ENCODE peak calls at places on chromosomes 12 and 14, in ten cellular contexts. S, W, E, V, X, R, D, J, A and B are unnamed samples.

GRCh38 chr14:21672116-21672515 is 1.5 kb downstream of the OR4E1 start:
- DNase-seq in S (no peak), W (no peak), E (no peak), V (no peak), X (no peak), R (no peak), D (peak), J (no peak), A (no peak), B (no peak)

GRCh38 chr12:113467514-113468364 is 3.9 kb downstream of the LHX5 start:
- DNase-seq in S (peak), W (no peak), E (no peak), V (no peak), X (peak), R (no peak), D (no peak), J (no peak), A (no peak), B (no peak)

GRCh38 chr14:24903337-24903736 is 146.6 kb downstream of the STXBP6 start:
- DNase-seq in S (peak), W (no peak), E (no peak), V (no peak), X (no peak), R (peak), D (peak), J (no peak), A (no peak), B (no peak)

GRCh38 chr14:67575684-67576083 is 24.4 kb downstream of the PIGH start:
- DNase-seq in S (no peak), W (no peak), E (no peak), V (no peak), X (no peak), R (no peak), D (no peak), J (no peak), A (no peak), B (no peak)

GRCh38 chr12:26939953-26940352 is 1.7 kb downstream of the FGFR1OP2 start:
- DNase-seq in S (no peak), W (no peak), E (no peak), V (no peak), X (no peak), R (no peak), D (no peak), J (no peak), A (no peak), B (no peak)

GRCh38 chr14:61472025-61472672 is 150.8 kb downstream of the PRKCH start:
- DNase-seq in S (peak), W (no peak), E (no peak), V (peak), X (no peak), R (peak), D (peak), J (no peak), A (no peak), B (no peak)

GRCh38 chr12:105522166-105522825 is 191.8 kb downstream of the C12orf75 start:
- DNase-seq in S (no peak), W (no peak), E (no peak), V (no peak), X (no peak), R (no peak), D (no peak), J (no peak), A (no peak), B (no peak)

GRCh38 chr12:120584343-120585149 is 3.3 kb upstream of the POP5 start:
- DNase-seq in S (peak), W (peak), E (peak), V (peak), X (peak), R (no peak), D (peak), J (peak), A (no peak), B (peak)

GRCh38 chr12:86389949-86390348 is 133.8 kb upstream of the MGAT4C start:
- DNase-seq in S (peak), W (peak), E (no peak), V (no peak), X (no peak), R (no peak), D (no peak), J (no peak), A (no peak), B (no peak)

GRCh38 chr14:88632512-88632911 is 69.7 kb downstream of the ZC3H14 start:
- DNase-seq in S (no peak), W (no peak), E (no peak), V (no peak), X (no peak), R (no peak), D (no peak), J (no peak), A (no peak), B (no peak)

GRCh38 chr14:50260511-50260910 is 29.1 kb upstream of the SOS2 start:
- DNase-seq in S (peak), W (no peak), E (no peak), V (peak), X (peak), R (peak), D (peak), J (no peak), A (no peak), B (no peak)

GRCh38 chr12:96070670-96071279 is 35.4 kb upstream of the LTA4H start:
- DNase-seq in S (peak), W (peak), E (no peak), V (peak), X (no peak), R (no peak), D (peak), J (peak), A (no peak), B (no peak)

GRCh38 chr14:36580856-36581831 is 1.3 kb downstream of the NKX2-8 start:
- DNase-seq in S (peak), W (no peak), E (peak), V (peak), X (peak), R (no peak), D (peak), J (no peak), A (no peak), B (peak)

GRCh38 chr12:65170245-65170881 is 980 bp downstream of the LEMD3 start:
- DNase-seq in S (peak), W (peak), E (peak), V (peak), X (peak), R (no peak), D (peak), J (peak), A (peak), B (peak)

GRCh38 chr14:104048758-104049496 is 36.6 kb upstream of the ASPG start:
- DNase-seq in S (peak), W (no peak), E (no peak), V (peak), X (no peak), R (no peak), D (no peak), J (no peak), A (no peak), B (no peak)

GRCh38 chr12:9674226-9674590 is 4.7 kb downstream of the CLEC2D start:
- DNase-seq in S (no peak), W (no peak), E (no peak), V (peak), X (no peak), R (no peak), D (no peak), J (peak), A (no peak), B (no peak)

GRCh38 chr14:62126885-62127478 is 364.8 kb downstream of the SNAPC1 start:
- DNase-seq in S (peak), W (peak), E (peak), V (peak), X (peak), R (peak), D (peak), J (no peak), A (no peak), B (no peak)

GRCh38 chr12:94710933-94711332 is 60.6 kb upstream of the TMCC3 start:
- DNase-seq in S (peak), W (peak), E (no peak), V (peak), X (peak), R (no peak), D (peak), J (no peak), A (no peak), B (no peak)

GRCh38 chr12:106147956-106148355 is 9.2 kb upstream of the NUAK1 start:
- DNase-seq in S (no peak), W (no peak), E (no peak), V (no peak), X (no peak), R (no peak), D (no peak), J (no peak), A (no peak), B (no peak)

GRCh38 chr12:71469235-71469873 is 29.8 kb downstream of the LGR5 start:
- DNase-seq in S (peak), W (peak), E (peak), V (no peak), X (no peak), R (peak), D (no peak), J (no peak), A (no peak), B (no peak)

GRCh38 chr12:131621701-131622421 is 89.0 kb upstream of the SFSWAP start:
- DNase-seq in S (no peak), W (no peak), E (peak), V (no peak), X (no peak), R (no peak), D (no peak), J (no peak), A (no peak), B (no peak)

GRCh38 chr14:75558440-75558839 is 20.0 kb upstream of the FLVCR2 start:
- DNase-seq in S (no peak), W (no peak), E (no peak), V (no peak), X (no peak), R (no peak), D (no peak), J (no peak), A (no peak), B (no peak)

GRCh38 chr14:75399819-75400678 is 27.8 kb upstream of the JDP2 start:
- DNase-seq in S (peak), W (peak), E (no peak), V (no peak), X (no peak), R (no peak), D (peak), J (no peak), A (peak), B (no peak)

GRCh38 chr12:115109863-115110262 is 425.9 kb upstream of the TBX3 start:
- DNase-seq in S (peak), W (no peak), E (no peak), V (no peak), X (no peak), R (no peak), D (no peak), J (no peak), A (no peak), B (no peak)

GRCh38 chr12:14952295-14952995 is 9.0 kb downstream of the ARHGDIB start:
- DNase-seq in S (peak), W (no peak), E (no peak), V (peak), X (peak), R (peak), D (peak), J (no peak), A (no peak), B (no peak)

GRCh38 chr14:81269100-81269978 is 48.6 kb upstream of the GTF2A1 start:
- DNase-seq in S (peak), W (no peak), E (peak), V (peak), X (peak), R (no peak), D (peak), J (peak), A (peak), B (no peak)

GRCh38 chr14:104204660-104205149 is 66.3 kb downstream of the KIF26A start:
- DNase-seq in S (no peak), W (no peak), E (no peak), V (no peak), X (no peak), R (no peak), D (no peak), J (no peak), A (no peak), B (no peak)

GRCh38 chr14:64337901-64338615 is 43.9 kb upstream of the ESR2 start:
- DNase-seq in S (peak), W (peak), E (peak), V (peak), X (peak), R (no peak), D (peak), J (no peak), A (peak), B (peak)

GRCh38 chr14:34023824-34024767 is 73.2 kb upstream of the EGLN3 start:
- DNase-seq in S (peak), W (peak), E (no peak), V (no peak), X (no peak), R (no peak), D (no peak), J (no peak), A (no peak), B (no peak)

GRCh38 chr12:76883826-76884225 is 5.0 kb upstream of the CSRP2 start:
- DNase-seq in S (peak), W (no peak), E (no peak), V (no peak), X (no peak), R (no peak), D (no peak), J (no peak), A (no peak), B (no peak)

GRCh38 chr12:47775100-47775911 is 2.3 kb downstream of the SLC48A1 start:
- DNase-seq in S (no peak), W (no peak), E (no peak), V (peak), X (no peak), R (no peak), D (no peak), J (no peak), A (no peak), B (no peak)

GRCh38 chr14:32913725-32914124 is 25.0 kb upstream of the NPAS3 start:
- DNase-seq in S (peak), W (no peak), E (no peak), V (no peak), X (no peak), R (no peak), D (no peak), J (no peak), A (no peak), B (no peak)

DNA sequence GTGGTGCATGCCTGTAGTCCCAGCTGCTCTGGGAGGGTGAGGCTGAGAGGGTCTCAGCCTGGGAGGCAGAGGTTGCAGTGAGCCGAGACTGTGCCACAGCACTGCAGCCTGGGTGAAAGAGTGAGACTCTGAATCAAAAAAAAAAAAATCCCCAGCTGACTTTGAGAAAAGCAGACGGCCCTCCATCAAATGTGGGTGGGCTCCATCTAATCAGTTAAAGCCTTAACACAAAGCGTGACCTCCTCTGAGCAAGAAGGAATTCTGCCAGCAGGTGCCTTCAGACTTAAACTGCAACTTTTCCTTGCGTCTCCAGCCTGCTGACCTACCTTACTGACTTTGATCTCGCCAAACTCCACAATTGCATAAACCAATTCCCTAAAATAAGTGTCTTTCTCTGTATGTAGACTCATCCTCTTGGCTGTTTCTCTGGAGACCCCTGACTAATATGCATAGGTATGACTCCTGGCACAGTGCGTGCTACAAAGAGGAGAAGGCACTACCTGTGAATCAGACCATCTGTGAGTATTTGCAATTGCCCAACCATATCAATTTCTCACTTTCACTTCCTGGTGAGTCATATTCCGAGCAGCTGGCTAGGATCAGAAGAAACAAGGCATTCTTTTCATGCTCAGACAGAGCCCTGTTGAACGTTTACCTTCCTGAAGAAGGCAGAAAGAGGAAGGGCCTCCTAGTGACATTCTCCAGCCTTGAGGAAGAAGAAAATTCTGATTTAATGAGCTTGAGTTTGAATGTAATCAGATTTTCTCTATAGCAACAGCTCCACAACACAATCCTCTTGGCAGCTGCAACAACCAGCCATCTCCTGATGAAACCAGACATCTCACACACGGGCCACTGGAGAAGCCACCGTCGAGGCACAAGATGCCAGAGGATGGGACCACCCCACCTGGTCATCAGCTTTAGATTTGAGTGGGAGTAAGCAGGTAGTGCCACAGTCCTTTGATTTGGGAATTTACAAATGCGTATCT is 54.3 kb downstream of the CLMN start:
- DNase-seq in S (peak), W (peak), E (no peak), V (peak), X (peak), R (peak), D (peak), J (peak), A (peak), B (no peak)
- TF ChIP-seq CTCF in S (no peak), W (no peak), E (no peak), V (no peak), X (no peak), R (no peak), D (no peak), J (no peak), A (no peak), B (no peak)

DNA sequence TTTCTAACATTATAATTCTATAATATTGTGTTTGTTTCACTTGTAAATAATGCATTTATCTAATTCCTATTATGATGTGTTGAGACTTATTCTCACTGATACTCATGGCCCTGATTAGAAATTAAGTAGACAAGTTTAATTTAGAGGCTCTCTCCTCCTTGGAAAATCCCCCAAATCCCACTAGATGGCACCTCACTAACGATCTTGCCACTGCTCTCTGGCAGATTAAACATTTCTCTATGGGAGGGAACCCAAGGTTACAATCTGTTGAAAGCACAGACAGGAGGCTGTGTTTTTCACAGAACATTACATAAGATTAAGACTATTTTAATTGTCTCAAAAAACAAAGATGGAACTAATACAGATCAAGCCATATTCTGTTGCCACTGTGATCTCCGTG is 318.7 kb downstream of the LRFN5 start:
- DNase-seq in S (no peak), W (peak), E (no peak), V (no peak), X (no peak), R (no peak), D (no peak), J (no peak), A (no peak), B (no peak)
- TF ChIP-seq CTCF in S (no peak), W (peak), E (peak), V (no peak), X (no peak), R (peak), D (no peak), J (no peak), A (no peak), B (peak)

DNA sequence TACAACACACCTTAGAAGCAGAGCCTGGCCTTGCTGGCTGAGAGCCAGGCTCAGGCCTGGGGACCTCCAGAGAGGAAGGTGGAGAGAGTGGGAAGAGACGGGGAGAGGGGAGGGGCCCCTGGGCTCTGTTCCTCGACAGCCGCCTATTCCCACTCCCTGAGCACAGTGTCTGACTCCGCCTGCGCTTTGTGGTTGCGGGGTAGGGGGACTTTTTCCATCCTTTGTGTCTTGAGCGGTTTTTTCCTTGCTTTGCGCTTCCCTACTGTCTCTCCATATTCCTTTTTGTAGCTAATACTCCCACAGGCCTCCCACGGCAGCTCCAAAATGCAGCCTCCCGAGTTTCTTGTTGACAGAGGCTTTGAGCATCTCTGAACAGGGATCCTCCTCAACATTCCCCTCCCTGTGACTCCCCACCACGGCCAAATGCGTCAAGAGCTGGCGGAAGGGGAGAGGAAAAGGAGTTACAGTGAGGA is 4.0 kb upstream of the KCNH3 start:
- DNase-seq in S (no peak), W (no peak), E (no peak), V (no peak), X (no peak), R (no peak), D (no peak), J (no peak), A (no peak), B (no peak)
- TF ChIP-seq CTCF in S (no peak), W (no peak), E (no peak), V (no peak), X (no peak), R (no peak), D (no peak), J (no peak), A (no peak), B (no peak)

GRCh38 chr12:112046003-112046402 is 32.8 kb downstream of the ERP29 start:
- DNase-seq in S (no peak), W (no peak), E (no peak), V (no peak), X (no peak), R (no peak), D (no peak), J (no peak), A (no peak), B (no peak)

GRCh38 chr12:112049351-112049750 is 36.1 kb downstream of the ERP29 start:
- DNase-seq in S (no peak), W (no peak), E (no peak), V (no peak), X (no peak), R (no peak), D (no peak), J (no peak), A (no peak), B (no peak)
- TF ChIP-seq CTCF in S (no peak), W (no peak), E (no peak), V (no peak), X (no peak), R (no peak), D (no peak), J (no peak), A (no peak), B (no peak)

DNA sequence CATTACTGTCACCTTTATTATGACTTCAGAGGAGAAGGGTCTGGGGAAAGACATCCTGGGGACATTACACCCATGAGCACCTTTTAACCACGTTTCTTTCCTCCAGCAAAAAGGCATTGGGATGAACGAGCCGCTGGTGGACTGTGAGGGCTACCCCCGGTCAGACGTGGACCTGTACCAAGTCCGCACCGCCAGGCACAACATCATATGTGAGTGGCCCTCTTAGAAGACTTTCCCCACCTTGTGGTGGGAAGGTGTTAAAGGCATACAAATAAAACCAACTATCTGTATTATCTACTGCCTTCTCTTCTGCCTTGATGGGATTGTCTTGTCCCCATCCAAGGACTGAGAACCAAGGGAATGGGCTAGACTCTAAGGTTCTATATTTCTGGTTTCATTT is 6.0 kb downstream of the PSMD9 start:
- DNase-seq in S (no peak), W (peak), E (peak), V (peak), X (no peak), R (no peak), D (peak), J (no peak), A (no peak), B (no peak)
- TF ChIP-seq CTCF in S (peak), W (peak), E (peak), V (no peak), X (peak), R (peak), D (peak), J (no peak), A (no peak), B (peak)